ENCODE peak calls at places on chromosomes 12 and 14, in nine cellular contexts. J is IMR-90; F is pancreas; G is nucleus accumbens; E is AG09319; M is AG20443; O is CD4-positive, alpha-beta memory T cell; X is thoracic aorta; Q is stimulated activated CD4-positive, alpha-beta T cell treated with anti-CD3 and anti-CD28 coated beads, Interleukin-15, amount 100 ng/mL, for 1 hour. C is an unnamed sample.

GRCh38 chr12:92417343-92417742 is 271.7 kb upstream of the BTG1 start:
- DNase-seq in J (no peak), F (no peak), G (no peak), E (no peak), M (no peak), O (no peak), X (no peak), Q (no peak), C (no peak)

GRCh38 chr12:546265-546919 is 86.7 kb downstream of the B4GALNT3 start:
- DNase-seq in J (no peak), F (no peak), G (no peak), E (no peak), M (no peak), O (no peak), X (no peak), Q (no peak), C (no peak)

GRCh38 chr12:130672122-130672825 is 43.8 kb downstream of the RIMBP2 start:
- DNase-seq in J (no peak), F (no peak), G (no peak), E (no peak), M (no peak), O (no peak), X (no peak), Q (no peak), C (no peak)

GRCh38 chr14:75242546-75243273 is 35.9 kb upstream of the FOS start:
- DNase-seq in J (peak), F (no peak), G (no peak), E (peak), M (peak), O (no peak), X (no peak), Q (no peak), C (no peak)

GRCh38 chr12:25985296-25985992 is 27.0 kb downstream of the RASSF8 start:
- DNase-seq in J (no peak), F (no peak), G (no peak), E (no peak), M (no peak), O (no peak), X (no peak), Q (no peak), C (no peak)

GRCh38 chr12:29673346-29673745 is 110.4 kb downstream of the TMTC1 start:
- DNase-seq in J (peak), F (no peak), G (no peak), E (no peak), M (no peak), O (no peak), X (no peak), Q (no peak), C (no peak)

GRCh38 chr14:79017561-79017960 is 847.4 kb downstream of the NRXN3 start:
- DNase-seq in J (no peak), F (no peak), G (no peak), E (no peak), M (no peak), O (no peak), X (no peak), Q (no peak), C (no peak)

GRCh38 chr14:94681300-94682060 is 69.3 kb downstream of the SERPINA3 start:
- DNase-seq in J (peak), F (peak), G (no peak), E (no peak), M (peak), O (no peak), X (no peak), Q (no peak), C (no peak)

GRCh38 chr14:103524002-103524785 is 1.6 kb upstream of the CKB start:
- DNase-seq in J (no peak), F (no peak), G (no peak), E (no peak), M (no peak), O (no peak), X (no peak), Q (no peak), C (no peak)

GRCh38 chr14:71414631-71415403 is 507.6 kb downstream of the PCNX1 start:
- DNase-seq in J (peak), F (no peak), G (no peak), E (no peak), M (no peak), O (no peak), X (no peak), Q (no peak), C (no peak)

GRCh38 chr14:103055693-103056092 is 1.7 kb downstream of the CDC42BPB start:
- DNase-seq in J (peak), F (no peak), G (no peak), E (no peak), M (no peak), O (no peak), X (no peak), Q (no peak), C (no peak)

GRCh38 chr14:72457641-72458040 is 436.3 kb downstream of the DPF3 start:
- DNase-seq in J (peak), F (no peak), G (no peak), E (no peak), M (peak), O (no peak), X (no peak), Q (no peak), C (no peak)

GRCh38 chr12:106855221-106855758 is 80.8 kb downstream of the RIC8B start:
- DNase-seq in J (no peak), F (no peak), G (no peak), E (no peak), M (no peak), O (no peak), X (no peak), Q (no peak), C (no peak)

GRCh38 chr14:75126679-75127473 is at the start of gene NEK9:
- DNase-seq in J (peak), F (peak), G (peak), E (no peak), M (peak), O (peak), X (peak), Q (peak), C (peak)

GRCh38 chr12:82279597-82279996 is 78.6 kb downstream of the CCDC59 start:
- DNase-seq in J (no peak), F (no peak), G (no peak), E (no peak), M (no peak), O (no peak), X (no peak), Q (no peak), C (no peak)

GRCh38 chr12:116492703-116493324 is 66.4 kb upstream of the MAP1LC3B2 start:
- DNase-seq in J (peak), F (no peak), G (no peak), E (peak), M (peak), O (no peak), X (no peak), Q (no peak), C (no peak)

GRCh38 chr12:30531731-30532678 is 163.7 kb downstream of the IPO8 start:
- DNase-seq in J (no peak), F (no peak), G (no peak), E (no peak), M (no peak), O (no peak), X (no peak), Q (no peak), C (no peak)

GRCh38 chr14:55684956-55685584 is 105.1 kb downstream of the KTN1 start:
- DNase-seq in J (peak), F (no peak), G (no peak), E (no peak), M (peak), O (no peak), X (no peak), Q (no peak), C (no peak)

GRCh38 chr12:76153616-76154015 is 69.1 kb upstream of the NAP1L1 start:
- DNase-seq in J (no peak), F (no peak), G (no peak), E (no peak), M (no peak), O (no peak), X (no peak), Q (no peak), C (no peak)

GRCh38 chr12:104578453-104578852 is 121.7 kb downstream of the CHST11 start:
- DNase-seq in J (peak), F (no peak), G (no peak), E (no peak), M (peak), O (no peak), X (no peak), Q (no peak), C (no peak)

GRCh38 chr12:130425698-130426245 is 88.1 kb downstream of the PIWIL1 start:
- DNase-seq in J (no peak), F (no peak), G (no peak), E (no peak), M (no peak), O (no peak), X (no peak), Q (no peak), C (peak)

GRCh38 chr14:83379371-83379770 is 1845.7 kb upstream of the SEL1L start:
- DNase-seq in J (peak), F (no peak), G (no peak), E (no peak), M (peak), O (no peak), X (no peak), Q (no peak), C (no peak)

GRCh38 chr12:84198294-84198946 is 714.2 kb downstream of the SLC6A15 start:
- DNase-seq in J (no peak), F (peak), G (no peak), E (no peak), M (no peak), O (no peak), X (no peak), Q (no peak), C (no peak)

GRCh38 chr12:111405856-111406473 is at the start of gene SH2B3:
- DNase-seq in J (peak), F (peak), G (no peak), E (no peak), M (no peak), O (peak), X (no peak), Q (no peak), C (no peak)

C was measured in ureter.